ENCODE peak calls at places on chromosomes 11 and 22, in five cellular contexts. F is fibroblast of lung, D is neural progenitor cell, X is Karpas-422, W is K562. E is an unnamed sample.

GRCh38 chr11:113839842-113840241 is 35.5 kb downstream of the USP28 start:
- DNase-seq in F (no peak), D (no peak), X (no peak), W (no peak), E (no peak)

GRCh38 chr22:27754247-27754887 is 47.2 kb downstream of the MN1 start:
- DNase-seq in F (no peak), D (no peak), X (no peak), W (no peak), E (no peak)

GRCh38 chr22:41177040-41177625 is 28.0 kb upstream of the L3MBTL2 start:
- DNase-seq in F (no peak), D (no peak), X (no peak), W (no peak), E (no peak)

GRCh38 chr11:92276773-92277172 is 52.2 kb downstream of the FAT3 start:
- DNase-seq in F (peak; percentile 65), D (no peak), X (no peak), W (no peak), E (no peak)

GRCh38 chr11:118749429-118749828 is 41.5 kb downstream of the DDX6 start:
- DNase-seq in F (no peak), D (no peak), X (no peak), W (no peak), E (no peak)

GRCh38 chr11:124584681-124585372 is 15.0 kb downstream of the OR8A1 start:
- DNase-seq in F (no peak), D (no peak), X (no peak), W (no peak), E (no peak)

GRCh38 chr11:125376117-125376516 is 119.9 kb downstream of the FEZ1 start:
- DNase-seq in F (no peak), D (no peak), X (peak; percentile 83), W (no peak), E (no peak)

GRCh38 chr22:44667829-44668189 is 34.2 kb upstream of the PRR5 start:
- DNase-seq in F (no peak), D (no peak), X (no peak), W (no peak), E (no peak)

GRCh38 chr11:63791495-63792167 is 21.6 kb upstream of the SPINDOC start:
- DNase-seq in F (peak; percentile 29), D (no peak), X (no peak), W (no peak), E (no peak)

GRCh38 chr11:35911013-35911412 is 32.8 kb upstream of the LDLRAD3 start:
- DNase-seq in F (no peak), D (no peak), X (no peak), W (no peak), E (no peak)

GRCh38 chr22:43017525-43018290 is 2.8 kb upstream of the PACSIN2 start:
- DNase-seq in F (no peak), D (no peak), X (no peak), W (no peak), E (no peak)

GRCh38 chr11:111086058-111086457 is 159.5 kb upstream of the POU2AF2 start:
- DNase-seq in F (no peak), D (peak; percentile 49), X (no peak), W (no peak), E (no peak)

GRCh38 chr11:116697011-116697410 is 75.8 kb downstream of the BUD13 start:
- DNase-seq in F (no peak), D (no peak), X (no peak), W (no peak), E (peak; percentile 1)

GRCh38 chr11:48018561-48019229 is 38.3 kb downstream of the PTPRJ start:
- DNase-seq in F (no peak), D (peak; percentile 85), X (peak; percentile 87), W (no peak), E (no peak)

GRCh38 chr11:30914143-30914762 is 328.1 kb upstream of the MPPED2 start:
- DNase-seq in F (peak; percentile 65), D (peak; percentile 88), X (peak; percentile 71), W (peak; percentile 6), E (no peak)

GRCh38 chr11:35587972-35588371 is 30.3 kb upstream of the FJX1 start:
- DNase-seq in F (no peak), D (no peak), X (no peak), W (no peak), E (no peak)

GRCh38 chr11:78226684-78227680 is 38.3 kb downstream of the USP35 start:
- DNase-seq in F (no peak), D (no peak), X (no peak), W (no peak), E (no peak)

GRCh38 chr22:50326959-50327710 is at the start of gene DENND6B:
- DNase-seq in F (peak; percentile 75), D (peak; percentile 96), X (peak; percentile 89), W (peak; percentile 81), E (peak; percentile 50)

GRCh38 chr11:15006139-15006759 is 34.1 kb upstream of the CALCA start:
- DNase-seq in F (peak; percentile 52), D (peak; percentile 26), X (peak; percentile 84), W (peak; percentile 39), E (peak; percentile 26)

GRCh38 chr11:76615950-76616349 is 54.6 kb downstream of the LRRC32 start:
- DNase-seq in F (peak; percentile 49), D (no peak), X (no peak), W (no peak), E (no peak)

GRCh38 chr11:44207292-44207691 is 102.6 kb downstream of the ALX4 start:
- DNase-seq in F (no peak), D (no peak), X (no peak), W (no peak), E (no peak)

GRCh38 chr11:105022998-105023397 is at the start of gene CASP5:
- DNase-seq in F (peak; percentile 55), D (no peak), X (no peak), W (no peak), E (no peak)

GRCh38 chr11:29432719-29433325 is 584.0 kb downstream of the KCNA4 start:
- DNase-seq in F (peak; percentile 9), D (peak; percentile 24), X (peak; percentile 49), W (peak; percentile 5), E (no peak)

GRCh38 chr11:112584674-112585073 is 324.0 kb upstream of the PLET1 start:
- DNase-seq in F (no peak), D (peak; percentile 54), X (peak; percentile 44), W (peak; percentile 7), E (peak; percentile 17)

GRCh38 chr11:56932572-56933235 is 56.0 kb upstream of the OR5AK2 start:
- DNase-seq in F (peak; percentile 1), D (no peak), X (no peak), W (no peak), E (no peak)

GRCh38 chr11:45110562-45110961 is 35.9 kb upstream of the PRDM11 start:
- DNase-seq in F (peak; percentile 77), D (peak; percentile 87), X (peak; percentile 90), W (peak; percentile 67), E (peak; percentile 49)

GRCh38 chr22:35369996-35370395 is 10.9 kb upstream of the HMOX1 start:
- DNase-seq in F (no peak), D (no peak), X (no peak), W (no peak), E (no peak)

GRCh38 chr22:39332441-39333064 is 13.1 kb upstream of the RPL3 start:
- DNase-seq in F (peak; percentile 19), D (no peak), X (no peak), W (no peak), E (no peak)

GRCh38 chr11:6531267-6531752 is 34.2 kb downstream of the DNHD1 start:
- DNase-seq in F (peak; percentile 59), D (peak; percentile 59), X (peak; percentile 66), W (peak; percentile 66), E (peak; percentile 35)

GRCh38 chr22:46360097-46360496 is 24.6 kb downstream of the TRMU start:
- DNase-seq in F (no peak), D (no peak), X (no peak), W (no peak), E (no peak)

GRCh38 chr22:46358766-46359165 is 23.3 kb downstream of the TRMU start:
- DNase-seq in F (no peak), D (no peak), X (no peak), W (no peak), E (no peak)

GRCh38 chr22:46357711-46358505 is 22.4 kb downstream of the TRMU start:
- DNase-seq in F (no peak), D (no peak), X (no peak), W (no peak), E (no peak)

GRCh38 chr22:46360891-46361290 is 25.4 kb downstream of the TRMU start:
- DNase-seq in F (no peak), D (no peak), X (no peak), W (no peak), E (no peak)

GRCh38 chr22:46359362-46359761 is 23.8 kb downstream of the TRMU start:
- DNase-seq in F (no peak), D (no peak), X (no peak), W (no peak), E (no peak)
- H4K20me1 ChIP-seq in F (no peaks in the 10 kb centered on the region), D (peaks cover 4% of the 10 kb centered on the region), X (peaks cover 37% of the 10 kb centered on the region), W (no peaks in the 10 kb centered on the region), E (peaks cover 28% of the 10 kb centered on the region)

GRCh38 chr11:933002-933820 is 7.5 kb downstream of the AP2A2 start:
- DNase-seq in F (peak; percentile 32), D (no peak), X (no peak), W (no peak), E (no peak)

GRCh38 chr11:936199-936598 is 10.5 kb downstream of the AP2A2 start:
- DNase-seq in F (no peak), D (no peak), X (no peak), W (no peak), E (no peak)

GRCh38 chr11:932435-932834 is 6.8 kb downstream of the AP2A2 start:
- DNase-seq in F (no peak), D (no peak), X (no peak), W (no peak), E (no peak)

GRCh38 chr11:934437-934950 is 8.8 kb downstream of the AP2A2 start:
- DNase-seq in F (no peak), D (peak; percentile 18), X (no peak), W (no peak), E (no peak)

GRCh38 chr11:933936-934335 is 8.3 kb downstream of the AP2A2 start:
- DNase-seq in F (no peak), D (peak; percentile 18), X (no peak), W (no peak), E (no peak)
- H4K20me1 ChIP-seq in F (no peaks in the 10 kb centered on the region), D (peaks cover 90% of the 10 kb centered on the region), X (no peaks in the 10 kb centered on the region), W (peaks cover 2% of the 10 kb centered on the region), E (peaks cover 48% of the 10 kb centered on the region)

GRCh38 chr11:62132689-62133293 is 9.0 kb downstream of the INCENP start:
- DNase-seq in F (no peak), D (no peak), X (no peak), W (no peak), E (no peak)
- H4K20me1 ChIP-seq in F (no peaks in the 10 kb centered on the region), D (peaks cover 94% of the 10 kb centered on the region), X (peaks cover 11% of the 10 kb centered on the region), W (peaks cover 24% of the 10 kb centered on the region), E (peaks cover 86% of the 10 kb centered on the region)

DNA sequence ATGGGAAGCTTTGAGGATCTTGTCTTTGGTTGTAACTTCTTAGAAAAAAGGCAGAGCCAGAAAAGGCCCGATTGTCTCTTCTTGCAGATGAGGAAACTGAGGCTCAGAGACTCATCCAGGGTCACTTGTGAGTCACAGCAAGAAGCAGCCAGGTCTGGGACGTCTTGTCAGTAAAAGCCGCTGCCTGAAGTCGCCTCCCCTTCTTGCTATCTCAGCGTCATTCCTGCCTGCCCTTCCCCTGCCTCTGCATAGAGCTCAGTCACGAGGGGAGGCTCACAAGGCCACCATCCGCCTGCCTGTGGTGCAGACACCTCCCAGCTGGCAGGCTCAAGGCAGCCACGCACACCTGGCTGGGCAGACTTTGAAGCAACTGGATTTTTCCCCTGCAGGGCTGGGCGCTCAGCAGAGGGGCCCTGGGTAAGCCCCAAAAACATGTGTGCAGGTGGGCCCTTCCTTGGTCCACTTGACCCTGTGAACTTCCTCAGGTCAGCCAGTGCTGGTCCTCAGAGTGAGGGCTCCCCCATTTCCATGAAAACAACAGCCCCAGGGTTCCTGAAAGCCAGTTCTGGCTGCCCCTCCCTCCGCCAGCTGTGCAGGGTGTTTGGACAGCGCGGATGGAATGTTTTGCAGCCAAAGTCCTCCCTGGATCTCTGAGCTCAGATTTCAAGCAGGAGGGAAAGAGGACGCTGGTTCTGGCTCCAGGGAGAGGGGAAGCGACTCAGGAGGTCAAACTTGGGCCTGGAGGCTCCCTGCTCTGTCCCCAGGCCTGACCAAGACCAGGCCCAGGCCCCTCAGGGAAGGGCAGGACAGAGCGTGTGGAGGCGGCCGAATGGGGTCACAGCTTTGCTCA is 6.0 kb upstream of the RAB3IL1 start:
- DNase-seq in F (peak; percentile 73), D (peak; percentile 74), X (no peak), W (peak; percentile 71), E (no peak)
- H4K20me1 ChIP-seq in F (no peaks in the 10 kb centered on the region), D (no peaks in the 10 kb centered on the region), X (no peaks in the 10 kb centered on the region), W (no peaks in the 10 kb centered on the region), E (peaks cover 4% of the 10 kb centered on the region)

E was measured in DND-41.